ENCODE peak calls at places on chromosomes 6 and 20, in eight cellular contexts. D, L, T, J, E, S, G and B are unnamed samples.

GRCh38 chr6:119957195-119957594 is 607.6 kb upstream of the MAN1A1 start:
- DNase-seq in D (no peak), S (no peak), J (no peak), G (no peak), T (no peak), L (no peak), E (no peak), B (no peak)

GRCh38 chr6:53630533-53631269 is 34.9 kb downstream of the KLHL31 start:
- DNase-seq in G (no peak), D (no peak), E (no peak), T (peak), S (no peak), L (no peak), J (no peak), B (no peak)

GRCh38 chr6:100376103-100376502 is 88.6 kb downstream of the SIM1 start:
- DNase-seq in E (no peak), J (no peak), L (no peak), G (no peak), S (no peak), D (no peak), T (peak), B (no peak)

GRCh38 chr6:155014137-155014536 is 19.0 kb downstream of the TIAM2 start:
- DNase-seq in D (no peak), L (no peak), E (no peak), J (no peak), S (no peak), T (no peak), G (no peak), B (no peak)

GRCh38 chr6:32439708-32440214 is at the start of gene HLA-DRA:
- DNase-seq in E (peak), T (peak), J (peak), L (peak), S (peak), G (peak), D (no peak), B (no peak)

GRCh38 chr6:163354779-163355431 is 59.6 kb upstream of the QKI start:
- DNase-seq in L (no peak), G (no peak), T (peak), E (no peak), J (peak), S (no peak), D (no peak), B (peak)

GRCh38 chr6:143027058-143027457 is 33.6 kb upstream of the AIG1 start:
- DNase-seq in L (peak), D (no peak), E (peak), S (peak), T (no peak), G (no peak), J (no peak), B (peak)

GRCh38 chr6:56953597-56954388 is 1.1 kb upstream of the BEND6 start:
- DNase-seq in E (peak), S (no peak), T (no peak), D (no peak), J (no peak), G (no peak), L (peak), B (no peak)

GRCh38 chr6:113381957-113382356 is 475.2 kb upstream of the MARCKS start:
- DNase-seq in E (peak), D (no peak), G (peak), J (peak), T (peak), S (no peak), L (peak), B (no peak)

GRCh38 chr20:58111340-58112016 is 117.0 kb downstream of the ANKRD60 start:
- DNase-seq in G (no peak), D (no peak), T (no peak), J (no peak), E (no peak), L (no peak), S (no peak), B (no peak)

GRCh38 chr6:14283600-14284235 is 166.1 kb downstream of the CD83 start:
- DNase-seq in L (peak), E (peak), D (no peak), J (no peak), S (no peak), T (no peak), G (no peak), B (no peak)

GRCh38 chr6:37987559-37987958 is 168.0 kb downstream of the ZFAND3 start:
- DNase-seq in D (no peak), G (no peak), E (no peak), L (no peak), T (no peak), J (no peak), S (no peak), B (no peak)

GRCh38 chr20:47357296-47358051 is 975 bp upstream of the ZMYND8 start:
- DNase-seq in T (peak), J (peak), L (peak), S (peak), D (peak), G (peak), E (peak), B (peak)

GRCh38 chr20:24497851-24498250 is 28.4 kb downstream of the SYNDIG1 start:
- DNase-seq in L (peak), T (no peak), G (peak), D (no peak), E (peak), S (no peak), J (no peak), B (no peak)

GRCh38 chr6:82875573-82876185 is 190.0 kb downstream of the UBE3D start:
- DNase-seq in E (peak), T (no peak), S (no peak), D (no peak), J (peak), G (peak), L (peak), B (no peak)

GRCh38 chr6:167760979-167761793 is 65.5 kb upstream of the AFDN start:
- DNase-seq in D (no peak), S (no peak), L (peak), J (no peak), T (no peak), E (no peak), G (no peak), B (no peak)

GRCh38 chr6:154852700-154853099 is 119.5 kb downstream of the SCAF8 start:
- DNase-seq in G (no peak), S (no peak), J (no peak), D (no peak), L (peak), E (no peak), T (no peak), B (no peak)

GRCh38 chr6:156816505-156816904 is 39.3 kb downstream of the ARID1B start:
- DNase-seq in L (peak), S (no peak), E (no peak), T (no peak), D (no peak), G (no peak), J (no peak), B (peak)

GRCh38 chr20:44319880-44320422 is 8.9 kb upstream of the FITM2 start:
- DNase-seq in S (no peak), J (no peak), D (no peak), T (no peak), G (no peak), L (peak), E (no peak), B (no peak)

GRCh38 chr20:47351643-47352331 is 4.7 kb downstream of the ZMYND8 start:
- DNase-seq in L (no peak), D (no peak), J (no peak), T (no peak), E (no peak), G (peak), S (no peak), B (no peak)

GRCh38 chr6:104884867-104885517 is 25.3 kb upstream of the HACE1 start:
- DNase-seq in S (no peak), T (no peak), J (no peak), D (no peak), E (peak), L (no peak), G (no peak), B (no peak)

GRCh38 chr6:163965426-163966348 is 551.2 kb downstream of the QKI start:
- DNase-seq in L (no peak), J (no peak), E (peak), G (peak), T (no peak), S (no peak), D (no peak), B (no peak)

GRCh38 chr20:50133041-50133440 is 20.1 kb upstream of the UBE2V1 start:
- DNase-seq in L (no peak), T (no peak), J (no peak), G (no peak), D (no peak), S (no peak), E (no peak), B (peak)

GRCh38 chr6:87174078-87174579 is 18.8 kb downstream of the ZNF292 start:
- DNase-seq in E (no peak), S (no peak), T (peak), D (no peak), G (no peak), L (no peak), J (no peak), B (no peak)

GRCh38 chr6:32829495-32829894 is 9.0 kb downstream of the TAP2 start:
- DNase-seq in E (no peak), T (no peak), G (no peak), D (no peak), J (no peak), L (no peak), S (no peak), B (no peak)

GRCh38 chr6:34295721-34296120 is 46.9 kb upstream of the SMIM29 start:
- DNase-seq in D (no peak), G (peak), L (no peak), J (no peak), T (peak), E (no peak), S (no peak), B (no peak)

GRCh38 chr20:44217342-44218092 is 6.9 kb upstream of the OSER1 start:
- DNase-seq in D (peak), L (peak), E (peak), T (peak), G (peak), J (peak), S (peak), B (peak)